ENCODE peak calls at places on chromosome 7, in four cellular contexts. R is IMR-90, A is sigmoid colon, J is NB4. P is an unnamed sample.

GRCh38 chr7:41993173-41993867 is 243.7 kb downstream of the GLI3 start:
- DNase-seq in J (no peak), R (peak; percentile 78), A (no peak), P (no peak)

GRCh38 chr7:73623798-73624668 is at the start of gene MLXIPL:
- DNase-seq in A (peak; percentile 80), J (no peak), R (no peak), P (no peak)

GRCh38 chr7:143885951-143886350 is 16.0 kb downstream of the TCAF1 start:
- DNase-seq in J (no peak), A (no peak), R (no peak), P (no peak)

GRCh38 chr7:50869108-50869716 is 86.5 kb upstream of the GRB10 start:
- DNase-seq in A (no peak), J (no peak), R (peak; percentile 87), P (peak; percentile 69)

GRCh38 chr7:127803626-127804025 is 151.6 kb downstream of the SND1 start:
- DNase-seq in A (no peak), R (peak; percentile 38), J (no peak), P (no peak)

GRCh38 chr7:55016061-55016745 is 2.6 kb upstream of the EGFR start:
- DNase-seq in J (no peak), R (no peak), A (no peak), P (no peak)

GRCh38 chr7:132969520-132969919 is 112.4 kb downstream of the CHCHD3 start:
- DNase-seq in R (no peak), J (no peak), A (no peak), P (no peak)

GRCh38 chr7:33895025-33895804 is 10.1 kb upstream of the BMPER start:
- DNase-seq in R (peak; percentile 75), A (peak; percentile 90), J (peak; percentile 82), P (peak; percentile 88)

GRCh38 chr7:131556912-131557457 is 557 bp upstream of the PODXL start:
- DNase-seq in J (peak; percentile 18), A (no peak), R (no peak), P (no peak)

GRCh38 chr7:977326-978048 is 2.1 kb upstream of the COX19 start:
- DNase-seq in A (no peak), J (peak; percentile 68), R (peak; percentile 46), P (no peak)

GRCh38 chr7:22667562-22668239 is 59.3 kb upstream of the IL6 start:
- DNase-seq in R (peak; percentile 95), A (no peak), J (no peak), P (peak; percentile 41)

GRCh38 chr7:105127179-105127578 is 113.2 kb downstream of the KMT2E start:
- DNase-seq in R (peak; percentile 27), A (no peak), J (no peak), P (no peak)

GRCh38 chr7:3574386-3574785 is 273.3 kb downstream of the SDK1 start:
- DNase-seq in R (no peak), J (no peak), A (no peak), P (no peak)

GRCh38 chr7:17369686-17370426 is 71.4 kb downstream of the AHR start:
- DNase-seq in R (peak; percentile 97), J (peak; percentile 98), A (no peak), P (no peak)

GRCh38 chr7:106870983-106871410 is 5.9 kb downstream of the PIK3CG start:
- DNase-seq in J (peak; percentile 86), R (peak; percentile 49), A (no peak), P (no peak)

GRCh38 chr7:156074084-156074483 is 261.8 kb upstream of the SHH start:
- DNase-seq in A (no peak), J (no peak), R (no peak), P (no peak)

GRCh38 chr7:42745357-42746022 is 166.4 kb downstream of the C7orf25 start:
- DNase-seq in J (peak; percentile 62), A (no peak), R (peak; percentile 4), P (peak; percentile 17)

GRCh38 chr7:151782598-151783448 is 94.1 kb downstream of the PRKAG2 start:
- DNase-seq in J (peak; percentile 87), A (peak; percentile 87), R (peak; percentile 34), P (peak; percentile 80)

GRCh38 chr7:49324707-49325106 is 400.4 kb downstream of the CDC14C start:
- DNase-seq in J (peak; percentile 14), R (no peak), A (no peak), P (no peak)

GRCh38 chr7:114589436-114589835 is 174.8 kb downstream of the FOXP2 start:
- DNase-seq in J (no peak), A (no peak), R (no peak), P (no peak)

GRCh38 chr7:3264693-3265339 is 36.2 kb upstream of the SDK1 start:
- DNase-seq in R (no peak), A (no peak), J (no peak), P (no peak)

GRCh38 chr7:98556288-98556687 is 60.8 kb upstream of the NPTX2 start:
- DNase-seq in R (no peak), A (no peak), J (no peak), P (no peak)

GRCh38 chr7:50584793-50585399 is 19.7 kb upstream of the DDC start:
- DNase-seq in J (no peak), R (no peak), A (no peak), P (no peak)

GRCh38 chr7:135206887-135207738 is 4.2 kb downstream of the WDR91 start:
- DNase-seq in A (no peak), R (no peak), J (peak; percentile 48), P (no peak)

GRCh38 chr7:48042216-48042615 is 6.9 kb downstream of the C7orf57 start:
- DNase-seq in R (peak; percentile 7), A (no peak), J (no peak), P (no peak)

GRCh38 chr7:66033471-66034385 is 41.9 kb upstream of the ASL start:
- DNase-seq in A (no peak), J (no peak), R (peak; percentile 22), P (no peak)

GRCh38 chr7:95434501-95435421 is at the start of gene PON2:
- DNase-seq in J (peak; percentile 94), A (peak; percentile 87), R (peak; percentile 72), P (peak; percentile 83)
- TF ChIP-seq POLR2A in J (peak; percentile 83), A (no peak), R (peak; percentile 69), P (peak; percentile 93)

GRCh38 chr7:35799846-35800717 is 775 bp upstream of the SEPTIN7 start:
- DNase-seq in J (peak; percentile 97), A (peak; percentile 95), R (peak; percentile 82), P (peak; percentile 76)
- TF ChIP-seq POLR2A in J (peak; percentile 69), A (no peak), R (no peak), P (no peak)

DNA sequence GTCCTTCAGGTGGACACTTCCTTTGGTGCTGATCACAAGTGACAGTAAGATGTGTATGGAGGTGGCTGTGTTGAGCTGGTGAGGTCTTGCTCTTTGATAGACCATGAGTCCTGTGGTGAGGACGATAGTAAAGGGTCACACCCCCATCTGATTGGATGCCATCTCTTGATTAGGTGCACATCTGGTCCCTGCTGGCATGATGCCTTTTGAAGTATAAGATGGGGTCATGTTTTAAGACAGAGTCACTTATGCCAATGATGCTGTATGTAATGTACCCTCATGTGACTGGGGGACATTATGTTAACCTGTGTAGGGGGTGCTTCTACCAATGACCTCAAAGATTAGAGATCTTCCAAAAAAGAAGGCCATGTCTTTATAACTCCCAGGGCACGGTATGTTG is 644.6 kb downstream of the ACTR3B start:
- DNase-seq in J (no peak), A (no peak), R (no peak), P (no peak)
- TF ChIP-seq POLR2A in J (no peak), A (no peak), R (no peak), P (no peak)

GRCh38 chr7:11252705-11253272 is 279.1 kb downstream of the PHF14 start:
- DNase-seq in J (peak; percentile 19), A (no peak), R (no peak), P (no peak)
- TF ChIP-seq POLR2A in J (no peak), A (no peak), R (no peak), P (no peak)

GRCh38 chr7:102396710-102397019 is 502 bp downstream of the PRKRIP1 start:
- DNase-seq in A (no peak), R (no peak), J (no peak), P (no peak)

GRCh38 chr7:102393467-102393866 is 2.7 kb upstream of the PRKRIP1 start:
- DNase-seq in A (no peak), J (no peak), R (no peak), P (no peak)

GRCh38 chr7:102395620-102395957 is 574 bp upstream of the PRKRIP1 start:
- DNase-seq in J (peak; percentile 27), R (peak; percentile 19), A (peak; percentile 55), P (no peak)

GRCh38 chr7:102398543-102398942 is 2.4 kb downstream of the PRKRIP1 start:
- DNase-seq in R (no peak), J (no peak), A (no peak), P (no peak)

GRCh38 chr7:102395958-102396709 is at the start of gene PRKRIP1:
- DNase-seq in J (peak; percentile 93), R (peak; percentile 92), A (peak; percentile 92), P (peak; percentile 92)
- TF ChIP-seq POLR2A in J (peak; percentile 68), R (peak; percentile 71), A (no peak), P (peak; percentile 7)

DNA sequence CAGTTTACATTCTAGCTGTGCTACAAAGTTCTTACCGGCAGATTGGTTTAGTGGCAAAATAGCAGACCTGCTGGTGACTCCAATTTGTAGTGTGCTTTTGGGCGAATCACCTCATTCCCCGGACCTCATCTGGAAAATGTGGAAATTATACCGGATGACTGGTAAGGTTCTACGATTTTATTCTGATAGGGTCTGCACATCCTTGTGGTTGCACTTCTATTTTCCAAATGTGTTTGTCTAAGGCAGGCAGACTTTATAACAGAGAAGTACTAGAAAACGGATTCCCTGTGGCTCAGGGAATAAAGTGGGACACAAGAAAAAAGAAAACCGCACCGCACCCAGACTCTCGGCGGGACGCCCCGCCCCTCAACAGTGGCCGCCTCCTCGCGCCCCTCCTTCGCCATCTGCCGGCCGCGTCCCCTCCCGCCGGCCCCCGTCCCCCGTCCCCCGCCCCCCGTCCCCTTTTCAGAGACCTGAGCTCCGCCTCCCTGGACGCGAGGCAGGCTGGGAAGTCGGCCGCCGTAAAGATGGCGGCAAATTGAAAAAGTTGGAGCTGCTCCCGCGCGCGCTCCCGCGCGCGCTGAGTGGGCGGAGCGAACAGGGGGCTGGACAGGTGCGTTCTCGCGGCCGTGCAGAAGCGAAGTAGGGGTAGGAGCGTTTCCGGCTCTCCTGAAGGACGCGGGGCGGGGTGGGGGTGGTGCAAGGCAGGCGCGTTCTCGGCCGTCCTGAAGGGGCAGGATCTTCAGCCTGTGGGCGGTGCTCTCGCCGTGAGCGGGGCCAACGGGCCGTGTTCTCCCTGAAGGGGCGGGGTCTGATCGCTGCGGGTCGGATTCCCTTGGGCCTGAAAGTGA is 531 bp upstream of the CCM2 start:
- DNase-seq in J (peak; percentile 100), A (peak; percentile 100), R (peak; percentile 99), P (peak; percentile 97)
- TF ChIP-seq POLR2A in J (peak; percentile 52), A (no peak), R (no peak), P (peak; percentile 5)

GRCh38 chr7:100705753-100706671 is at the start of gene POP7:
- DNase-seq in J (peak; percentile 100), R (peak; percentile 97), A (peak; percentile 100), P (peak; percentile 95)
- TF ChIP-seq POLR2A in J (peak; percentile 99), R (peak; percentile 60), A (peak; percentile 56), P (peak; percentile 68)

P was measured in H54.